ENCODE peak calls at places on chromosomes 1 and 21, in five cellular contexts. P, C, O, B and A are unnamed samples.
A peak's percentile ranks its signal among the peaks of the same experiment; 100 is the strongest.

GRCh38 chr1:50967416-50968020 is 2.5 kb upstream of the CDKN2C start:
- DNase-seq in P (peak; percentile 27), C (no peak), O (no peak), B (no peak), A (no peak)

GRCh38 chr1:42424201-42424600 is 31.6 kb downstream of the ZMYND12 start:
- DNase-seq in P (no peak), C (no peak), O (no peak), B (peak; percentile 20), A (no peak)

GRCh38 chr1:211830330-211831142 is at the start of gene LPGAT1:
- DNase-seq in P (peak; percentile 60), C (peak; percentile 54), O (peak; percentile 70), B (peak; percentile 29), A (no peak)

GRCh38 chr21:24050233-24050632 is 1557.0 kb downstream of the MRPL39 start:
- DNase-seq in P (no peak), C (no peak), O (no peak), B (no peak), A (no peak)

GRCh38 chr1:90717665-90718410 is 736 bp upstream of the BARHL2 start:
- DNase-seq in P (peak; percentile 75), C (peak; percentile 61), O (no peak), B (no peak), A (no peak)

GRCh38 chr21:15826147-15826780 is 96.5 kb downstream of the USP25 start:
- DNase-seq in P (peak; percentile 18), C (no peak), O (no peak), B (peak; percentile 35), A (no peak)

GRCh38 chr1:162854245-162854860 is 6.6 kb downstream of the CCDC190 start:
- DNase-seq in P (peak; percentile 73), C (peak; percentile 12), O (peak; percentile 19), B (peak; percentile 73), A (peak; percentile 66)

GRCh38 chr1:29974345-29974744 is 738.0 kb downstream of the PTPRU start:
- DNase-seq in P (no peak), C (peak; percentile 34), O (no peak), B (peak; percentile 96), A (no peak)

GRCh38 chr1:98077691-98078090 is 156.9 kb upstream of the DPYD start:
- DNase-seq in P (no peak), C (no peak), O (no peak), B (peak; percentile 9), A (no peak)

GRCh38 chr1:92087542-92087941 is 7.4 kb downstream of the BTBD8 start:
- DNase-seq in P (peak; percentile 45), C (peak; percentile 6), O (no peak), B (no peak), A (no peak)

GRCh38 chr1:51058863-51059262 is 43.2 kb upstream of the C1orf185 start:
- DNase-seq in P (no peak), C (no peak), O (no peak), B (no peak), A (no peak)

GRCh38 chr1:183804916-183805734 is at the start of gene RGL1:
- DNase-seq in P (peak; percentile 47), C (peak; percentile 45), O (peak; percentile 26), B (peak; percentile 70), A (no peak)

GRCh38 chr1:6384962-6385672 is 8.4 kb downstream of the ACOT7 start:
- DNase-seq in P (no peak), C (no peak), O (no peak), B (no peak), A (no peak)

GRCh38 chr1:244834596-244835275 is 722 bp upstream of the COX20 start:
- DNase-seq in P (peak; percentile 96), C (peak; percentile 88), O (peak; percentile 67), B (peak; percentile 86), A (peak; percentile 88)

GRCh38 chr1:116916002-116916401 is 6.3 kb downstream of the PTGFRN start:
- DNase-seq in P (no peak), C (no peak), O (no peak), B (no peak), A (no peak)

GRCh38 chr1:115275216-115275615 is 62.8 kb downstream of the NGF start:
- DNase-seq in P (peak; percentile 14), C (no peak), O (no peak), B (no peak), A (no peak)

GRCh38 chr1:215557504-215557903 is 9.6 kb upstream of the KCTD3 start:
- DNase-seq in P (no peak), C (no peak), O (no peak), B (no peak), A (no peak)

GRCh38 chr21:46284077-46284644 is 1.2 kb downstream of the MCM3AP start:
- DNase-seq in P (no peak), C (no peak), O (no peak), B (no peak), A (no peak)

GRCh38 chr21:37763298-37763697 is 153.0 kb downstream of the KCNJ6 start:
- DNase-seq in P (no peak), C (no peak), O (no peak), B (no peak), A (no peak)

GRCh38 chr1:111471012-111471411 is 2.8 kb upstream of the C1orf162 start:
- DNase-seq in P (no peak), C (no peak), O (no peak), B (no peak), A (no peak)

GRCh38 chr1:181023265-181024057 is 791 bp upstream of the STX6 start:
- DNase-seq in P (no peak), C (no peak), O (no peak), B (no peak), A (no peak)

GRCh38 chr1:17440074-17440826 is 773 bp upstream of the RCC2 start:
- DNase-seq in P (no peak), C (no peak), O (no peak), B (no peak), A (no peak)

GRCh38 chr1:148160421-148161251 is 8.6 kb upstream of the NBPF11 start:
- DNase-seq in P (no peak), C (no peak), O (no peak), B (no peak), A (no peak)

GRCh38 chr1:245153645-245154428 is 948 bp upstream of the KIF26B start:
- DNase-seq in P (no peak), C (peak; percentile 24), O (peak; percentile 19), B (no peak), A (no peak)

GRCh38 chr1:183144752-183145151 is 41.3 kb upstream of the LAMC2 start:
- DNase-seq in P (no peak), C (no peak), O (no peak), B (no peak), A (no peak)

GRCh38 chr1:18907021-18907913 is 4.9 kb upstream of the ALDH4A1 start:
- DNase-seq in P (peak; percentile 24), C (peak; percentile 54), O (no peak), B (no peak), A (no peak)

GRCh38 chr1:178575611-178576331 is 62.9 kb downstream of the TEX35 start:
- DNase-seq in P (no peak), C (no peak), O (no peak), B (peak; percentile 8), A (no peak)

GRCh38 chr1:115134231-115134630 is 44.9 kb upstream of the TSPAN2 start:
- DNase-seq in P (no peak), C (no peak), O (no peak), B (no peak), A (no peak)

GRCh38 chr1:29197590-29197924 is 15.9 kb upstream of the SRSF4 start:
- DNase-seq in P (peak; percentile 19), C (no peak), O (peak; percentile 30), B (no peak), A (no peak)

GRCh38 chr1:216766633-216767325 is 43.5 kb upstream of the ESRRG start:
- DNase-seq in P (no peak), C (peak; percentile 6), O (no peak), B (peak; percentile 28), A (no peak)

GRCh38 chr1:73804935-73805334 is 393.0 kb downstream of the LRRIQ3 start:
- DNase-seq in P (no peak), C (no peak), O (no peak), B (no peak), A (no peak)

GRCh38 chr1:231695439-231696255 is 69.1 kb downstream of the DISC1 start:
- DNase-seq in P (no peak), C (no peak), O (no peak), B (peak; percentile 59), A (no peak)